ENCODE peak calls at places on chromosomes 13 and 19, in ten cellular contexts. G is stomach, Y is suprapubic skin, C is SK-N-SH, S is sigmoid colon, P is transverse colon, N is K562, V is HepG2, M is H1, X is upper lobe of left lung. L is an unnamed sample.

GRCh38 chr19:6730153-6730804 is 7.1 kb downstream of the GPR108 start:
- DNase-seq in X (peak), N (peak), G (peak), M (peak), P (peak), Y (peak), V (peak), C (peak), S (peak), L (peak)

GRCh38 chr19:11964858-11965645 is at the start of gene ZNF763:
- DNase-seq in P (peak), Y (peak), M (peak), G (peak), X (peak), S (peak), V (peak), C (peak), N (no peak), L (peak)

GRCh38 chr19:16001481-16002312 is 52.9 kb downstream of the OR10H4 start:
- DNase-seq in X (no peak), P (peak), N (no peak), G (no peak), Y (no peak), C (no peak), M (no peak), V (peak), S (no peak), L (peak)

GRCh38 chr19:56877069-56877715 is 36.7 kb upstream of the PEG3 start:
- DNase-seq in X (no peak), V (no peak), P (no peak), S (no peak), M (no peak), G (no peak), Y (no peak), C (no peak), N (no peak), L (no peak)

GRCh38 chr19:16778796-16779411 is 50.3 kb upstream of the SIN3B start:
- DNase-seq in V (peak), P (peak), G (peak), C (peak), M (peak), Y (no peak), N (peak), S (no peak), X (no peak), L (no peak)

GRCh38 chr19:2627319-2627829 is 75.1 kb downstream of the GNG7 start:
- DNase-seq in N (no peak), G (peak), X (peak), P (peak), C (no peak), M (no peak), V (peak), S (peak), Y (peak), L (peak)

GRCh38 chr13:73340069-73340468 is 281.3 kb downstream of the KLF5 start:
- DNase-seq in P (no peak), S (no peak), V (no peak), X (no peak), N (no peak), Y (no peak), G (no peak), C (no peak), M (no peak), L (no peak)

GRCh38 chr19:45222724-45223123 is 22.5 kb downstream of the EXOC3L2 start:
- DNase-seq in P (no peak), C (no peak), V (no peak), G (no peak), M (no peak), N (no peak), S (no peak), X (no peak), Y (no peak), L (no peak)

GRCh38 chr19:35845215-35846037 is 6.9 kb downstream of the NPHS1 start:
- DNase-seq in Y (no peak), X (peak), N (peak), G (no peak), M (peak), C (peak), V (peak), P (peak), S (no peak), L (no peak)

GRCh38 chr13:42276683-42277082 is 4.7 kb downstream of the AKAP11 start:
- DNase-seq in P (no peak), C (no peak), N (no peak), Y (no peak), V (no peak), X (no peak), G (no peak), S (no peak), M (no peak), L (no peak)

GRCh38 chr13:101452519-101453485 is at the start of gene ITGBL1:
- DNase-seq in M (no peak), N (no peak), C (peak), S (no peak), Y (peak), P (no peak), X (peak), V (no peak), G (no peak), L (no peak)

GRCh38 chr19:41323430-41324125 is 13.6 kb downstream of the CCDC97 start:
- DNase-seq in X (peak), G (peak), C (peak), M (no peak), V (peak), P (peak), S (peak), N (peak), Y (peak), L (no peak)

GRCh38 chr19:52889076-52889475 is 8.4 kb downstream of the ZNF320 start:
- DNase-seq in G (no peak), S (no peak), Y (no peak), X (no peak), N (no peak), V (no peak), M (no peak), P (no peak), C (no peak), L (no peak)

GRCh38 chr19:18385675-18386542 is at the start of gene GDF15:
- DNase-seq in V (peak), N (peak), Y (peak), M (peak), C (peak), X (peak), P (peak), S (peak), G (peak), L (peak)

GRCh38 chr19:4014541-4015491 is 7.3 kb downstream of the PIAS4 start:
- DNase-seq in C (peak), X (peak), P (no peak), Y (peak), G (peak), V (no peak), M (peak), N (peak), S (peak), L (no peak)

GRCh38 chr19:11737964-11738745 is 591 bp downstream of the ZNF823 start:
- DNase-seq in N (peak), C (peak), S (peak), Y (peak), G (peak), M (peak), V (peak), X (peak), P (peak), L (no peak)

GRCh38 chr19:34208485-34208884 is 36.2 kb downstream of the LSM14A start:
- DNase-seq in G (no peak), Y (no peak), P (no peak), M (no peak), S (no peak), C (no peak), X (no peak), V (no peak), N (no peak), L (no peak)

GRCh38 chr13:44273991-44274810 is 99.4 kb upstream of the SERP2 start:
- DNase-seq in S (no peak), Y (no peak), P (no peak), N (no peak), C (no peak), G (no peak), V (no peak), M (no peak), X (no peak), L (no peak)

GRCh38 chr13:106753241-106753640 is 185.3 kb upstream of the ARGLU1 start:
- DNase-seq in V (no peak), N (no peak), C (no peak), Y (no peak), G (no peak), P (no peak), X (no peak), M (no peak), S (no peak), L (no peak)

GRCh38 chr13:97342136-97342535 is 91.8 kb upstream of the RAP2A start:
- DNase-seq in X (no peak), V (no peak), Y (no peak), S (no peak), N (no peak), G (no peak), C (no peak), M (no peak), P (no peak), L (no peak)

GRCh38 chr19:11324079-11324661 is 15.3 kb downstream of the RAB3D start:
- DNase-seq in S (peak), X (no peak), C (peak), V (peak), N (peak), M (no peak), Y (peak), G (peak), P (peak), L (no peak)

GRCh38 chr13:25911020-25911419 is 140.8 kb downstream of the SHISA2 start:
- DNase-seq in N (no peak), V (no peak), Y (no peak), G (no peak), X (no peak), C (no peak), M (no peak), S (no peak), P (no peak), L (no peak)

GRCh38 chr13:20943519-20944012 is 41.0 kb upstream of the XPO4 start:
- DNase-seq in M (peak), X (no peak), C (peak), P (peak), G (peak), N (peak), S (peak), V (peak), Y (peak), L (peak)

GRCh38 chr13:32135655-32136054 is 104.1 kb downstream of the FRY start:
- DNase-seq in X (no peak), Y (no peak), G (no peak), V (no peak), P (no peak), N (no peak), M (no peak), C (no peak), S (no peak), L (no peak)

GRCh38 chr13:37492741-37493514 is 105.6 kb downstream of the POSTN start:
- DNase-seq in X (no peak), Y (no peak), P (no peak), M (no peak), G (no peak), V (no peak), S (no peak), C (no peak), N (no peak), L (no peak)

GRCh38 chr19:5130371-5131030 is 161.6 kb downstream of the KDM4B start:
- DNase-seq in G (no peak), N (no peak), Y (no peak), V (no peak), X (peak), P (peak), M (no peak), C (no peak), S (no peak), L (no peak)

GRCh38 chr19:36140289-36141038 is 598 bp downstream of the CAPNS1 start:
- DNase-seq in N (peak), V (peak), S (peak), X (no peak), M (peak), Y (peak), C (peak), G (peak), P (peak), L (no peak)

GRCh38 chr19:16062789-16063188 is 13.5 kb upstream of the TPM4 start:
- DNase-seq in G (peak), X (no peak), C (peak), Y (peak), M (peak), N (peak), V (no peak), P (peak), S (no peak), L (no peak)

GRCh38 chr19:19632661-19633060 is 4.6 kb upstream of the LPAR2 start:
- DNase-seq in G (no peak), C (no peak), M (no peak), N (no peak), Y (no peak), S (no peak), V (no peak), P (no peak), X (no peak), L (no peak)

GRCh38 chr19:50357178-50358100 is 8.0 kb downstream of the NAPSA start:
- DNase-seq in G (peak), S (peak), C (peak), M (peak), X (peak), P (peak), Y (peak), V (peak), N (peak), L (peak)
- TF ChIP-seq POLR2AphosphoS5 in G (no peak), S (peak), C (no peak), M (no peak), X (peak), P (no peak), Y (no peak), V (no peak), N (peak), L (peak)

GRCh38 chr13:40508112-40508511 is 158.3 kb downstream of the FOXO1 start:
- DNase-seq in N (no peak), C (no peak), S (no peak), G (no peak), Y (no peak), M (no peak), V (no peak), X (no peak), P (no peak), L (no peak)
- H3K27ac ChIP-seq in N (no peak), C (no peak), S (peak), G (no peak), Y (peak), M (no peak), V (no peak), X (no peak), P (no peak), L (peak)

GRCh38 chr13:111046590-111047141 is 68.4 kb upstream of the ARHGEF7 start:
- DNase-seq in P (no peak), S (no peak), N (peak), M (no peak), Y (no peak), V (no peak), C (no peak), G (no peak), X (no peak), L (peak)
- TF ChIP-seq EP300 in P (no peak), S (no peak), N (peak), M (no peak), Y (no peak), V (no peak), C (no peak), G (no peak), X (no peak), L (no peak)

DNA sequence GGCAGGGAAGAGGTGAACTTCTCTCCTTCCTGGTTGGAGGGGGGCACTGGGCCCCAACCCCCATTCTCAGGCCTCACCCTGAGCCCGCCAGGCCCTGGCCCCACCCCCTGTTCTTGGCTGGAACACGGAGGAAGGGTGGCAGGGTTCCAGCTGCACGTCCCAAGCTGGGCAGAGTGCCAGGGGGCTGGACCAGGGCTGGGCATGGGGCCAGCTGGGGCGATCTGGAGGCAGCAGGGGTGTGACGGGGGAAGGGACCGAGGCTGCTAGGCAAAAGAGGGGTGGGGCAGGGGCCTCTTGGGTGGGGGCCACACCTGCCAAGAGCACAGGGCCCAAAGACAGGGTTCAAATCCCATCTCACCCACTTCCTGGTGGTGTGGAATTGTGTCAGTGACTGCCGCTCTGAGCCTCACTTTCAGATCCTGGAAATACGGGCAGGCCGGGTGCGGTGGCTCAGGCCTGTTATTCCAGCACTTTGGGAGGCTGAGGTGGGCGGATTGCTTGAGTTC is 2.2 kb downstream of the HIF3A start:
- DNase-seq in X (peak), G (peak), V (peak), M (no peak), Y (peak), N (peak), S (peak), P (peak), C (peak), L (peak)
- TF ChIP-seq POLR2AphosphoS5 in X (peak), G (peak), V (no peak), M (no peak), Y (no peak), N (no peak), S (peak), P (peak), C (peak), L (peak)

DNA sequence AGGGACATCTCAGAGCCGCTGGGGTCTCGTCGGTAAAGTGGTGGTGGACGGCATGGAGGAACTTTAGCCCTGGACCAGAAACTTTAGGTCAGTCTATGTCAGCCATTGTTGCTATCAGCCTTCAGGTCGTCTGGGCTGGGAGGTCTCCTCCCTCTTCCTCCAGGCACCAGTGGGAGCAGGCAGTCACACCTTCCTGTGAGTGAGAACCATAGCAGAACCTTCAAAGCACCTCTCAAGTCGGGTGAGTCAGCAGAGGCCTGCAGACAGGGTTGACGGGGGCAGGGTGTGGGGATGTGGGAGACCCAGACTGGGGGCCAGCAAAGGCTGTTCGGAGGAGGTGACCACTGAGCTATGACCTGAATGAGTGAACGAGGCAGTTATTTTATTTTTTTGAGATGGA is 15.4 kb upstream of the SBNO2 start:
- DNase-seq in M (no peak), Y (no peak), S (no peak), G (no peak), X (no peak), V (no peak), N (peak), P (no peak), C (no peak), L (no peak)
- H3K27ac ChIP-seq in M (no peak), Y (no peak), S (no peak), G (no peak), X (peak), V (no peak), N (peak), P (no peak), C (no peak), L (no peak)

GRCh38 chr19:48629599-48630288 is 7.4 kb downstream of the DBP start:
- DNase-seq in N (peak), S (peak), C (peak), Y (peak), G (peak), M (peak), V (no peak), X (peak), P (peak), L (no peak)
- TF ChIP-seq EP300 in N (no peak), S (no peak), C (no peak), Y (no peak), G (no peak), M (no peak), V (no peak), X (no peak), P (no peak), L (no peak)

L was measured in esophagus muscularis mucosa.